ENCODE peak calls at places on chromosome 5, in four cellular contexts. D, J, E and G are unnamed samples.

GRCh38 chr5:132883261-132883834 is 9.9 kb downstream of the LEAP2 start:
- DNase-seq in D (no peak), E (peak; percentile 58), J (peak; percentile 52), G (no peak)

GRCh38 chr5:138900281-138900965 is 25.3 kb upstream of the LRRTM2 start:
- DNase-seq in E (peak; percentile 41), D (no peak), J (no peak), G (peak; percentile 25)

GRCh38 chr5:78534148-78535009 is 114.2 kb downstream of the LHFPL2 start:
- DNase-seq in J (no peak), E (peak; percentile 30), D (no peak), G (no peak)

GRCh38 chr5:6704361-6704851 is 8.8 kb upstream of the TENT4A start:
- DNase-seq in J (no peak), D (no peak), E (no peak), G (no peak)

GRCh38 chr5:73896668-73897067 is 270.7 kb downstream of the ARHGEF28 start:
- DNase-seq in E (no peak), J (no peak), D (no peak), G (no peak)

GRCh38 chr5:10277773-10278630 is 27.9 kb downstream of the CCT5 start:
- DNase-seq in D (no peak), E (no peak), J (no peak), G (no peak)

GRCh38 chr5:117872798-117873368 is 1115.5 kb downstream of the DTWD2 start:
- DNase-seq in J (no peak), D (no peak), E (no peak), G (no peak)

GRCh38 chr5:148790545-148791333 is 35.7 kb upstream of the ADRB2 start:
- DNase-seq in J (no peak), E (no peak), D (no peak), G (no peak)

GRCh38 chr5:143262393-143263174 is 140.9 kb downstream of the NR3C1 start:
- DNase-seq in E (no peak), D (peak; percentile 48), J (no peak), G (no peak)

GRCh38 chr5:78497573-78498533 is 137.4 kb downstream of the SCAMP1 start:
- DNase-seq in E (no peak), J (no peak), D (no peak), G (no peak)

GRCh38 chr5:584846-585245 is 27.3 kb upstream of the CEP72 start:
- DNase-seq in D (no peak), E (no peak), J (no peak), G (no peak)

GRCh38 chr5:42806004-42806700 is 5.5 kb downstream of the SELENOP start:
- DNase-seq in J (no peak), D (no peak), E (no peak), G (no peak)

GRCh38 chr5:132012385-132013005 is 1.0 kb upstream of the ACSL6 start:
- DNase-seq in E (peak; percentile 51), D (no peak), J (peak; percentile 11), G (no peak)

GRCh38 chr5:96387616-96388015 is 45.4 kb downstream of the PCSK1 start:
- DNase-seq in E (no peak), D (no peak), J (no peak), G (no peak)

GRCh38 chr5:139692605-139693340 is 44.6 kb downstream of the CXXC5 start:
- DNase-seq in D (no peak), J (no peak), E (no peak), G (no peak)

GRCh38 chr5:66894480-66895240 is 298.5 kb downstream of the MAST4 start:
- DNase-seq in J (no peak), D (no peak), E (no peak), G (no peak)

GRCh38 chr5:146796144-146796543 is 82.4 kb downstream of the PPP2R2B start:
- DNase-seq in E (no peak), J (no peak), D (no peak), G (no peak)

GRCh38 chr5:122030251-122030650 is 47.8 kb downstream of the LOX start:
- DNase-seq in D (no peak), J (no peak), E (no peak), G (no peak)

GRCh38 chr5:1324719-1325190 is 20.1 kb downstream of the CLPTM1L start:
- DNase-seq in E (no peak), D (no peak), J (no peak), G (no peak)

GRCh38 chr5:84696651-84697050 is 312.0 kb upstream of the EDIL3 start:
- DNase-seq in D (no peak), J (no peak), E (no peak), G (no peak)

GRCh38 chr5:125408582-125409069 is 662.2 kb upstream of the ZNF608 start:
- DNase-seq in J (no peak), D (no peak), E (no peak), G (no peak)

GRCh38 chr5:8473827-8474568 is 605.0 kb downstream of the MTRR start:
- DNase-seq in E (no peak), D (no peak), J (no peak), G (no peak)

GRCh38 chr5:140806834-140807775 is at the start of gene PCDHA4:
- DNase-seq in J (no peak), E (peak; percentile 17), D (no peak), G (no peak)

GRCh38 chr5:147101654-147102053 is 133.2 kb upstream of the STK32A start:
- DNase-seq in J (no peak), D (no peak), E (no peak), G (no peak)

GRCh38 chr5:7850533-7851239 is at the start of gene CFAP90:
- DNase-seq in J (no peak), D (no peak), E (no peak), G (no peak)

GRCh38 chr5:3886521-3887461 is 291.2 kb downstream of the IRX1 start:
- DNase-seq in J (no peak), D (no peak), E (no peak), G (no peak)

GRCh38 chr5:178465228-178465860 is 124.8 kb downstream of the COL23A1 start:
- DNase-seq in E (no peak), D (no peak), J (no peak), G (no peak)

GRCh38 chr5:10914741-10915480 is 153.9 kb upstream of the DAP start:
- DNase-seq in D (no peak), J (no peak), E (no peak), G (no peak)

GRCh38 chr5:141734501-141735231 is 52.6 kb upstream of the ARAP3 start:
- DNase-seq in D (no peak), J (peak; percentile 26), E (peak; percentile 47), G (no peak)

GRCh38 chr5:141618030-141618803 is 583 bp downstream of the DIAPH1 start:
- DNase-seq in D (no peak), E (peak; percentile 68), J (peak; percentile 53), G (no peak)

GRCh38 chr5:137040641-137041340 is 458.3 kb downstream of the SPOCK1 start:
- DNase-seq in J (no peak), D (no peak), E (no peak), G (no peak)

GRCh38 chr5:16897284-16897704 is 38.8 kb downstream of the MYO10 start:
- DNase-seq in J (no peak), E (no peak), D (no peak), G (no peak)

GRCh38 chr5:112918679-112919078 is 3.3 kb downstream of the REEP5 start:
- DNase-seq in E (no peak), J (no peak), D (no peak), G (no peak)

GRCh38 chr5:91885291-91886265 is 502.5 kb upstream of the ARRDC3 start:
- DNase-seq in D (no peak), J (no peak), E (no peak), G (no peak)

GRCh38 chr5:136123236-136123768 is 9.3 kb upstream of the SMAD5 start:
- DNase-seq in J (no peak), D (no peak), E (no peak), G (no peak)

GRCh38 chr5:142078251-142078650 is 30.3 kb upstream of the NDFIP1 start:
- DNase-seq in D (no peak), E (no peak), J (no peak), G (no peak)

GRCh38 chr5:102778478-102778877 is 23.4 kb downstream of the PAM start:
- DNase-seq in E (no peak), J (no peak), D (no peak), G (no peak)

GRCh38 chr5:57559110-57559635 is 76.6 kb upstream of the ACTBL2 start:
- DNase-seq in J (no peak), D (no peak), E (no peak), G (no peak)

GRCh38 chr5:34534237-34535108 is 121.7 kb upstream of the RAI14 start:
- DNase-seq in J (no peak), D (peak; percentile 24), E (no peak), G (peak; percentile 14)
- TF ChIP-seq SPI1 in J (no peak), D (no peak), E (no peak), G (no peak)

DNA sequence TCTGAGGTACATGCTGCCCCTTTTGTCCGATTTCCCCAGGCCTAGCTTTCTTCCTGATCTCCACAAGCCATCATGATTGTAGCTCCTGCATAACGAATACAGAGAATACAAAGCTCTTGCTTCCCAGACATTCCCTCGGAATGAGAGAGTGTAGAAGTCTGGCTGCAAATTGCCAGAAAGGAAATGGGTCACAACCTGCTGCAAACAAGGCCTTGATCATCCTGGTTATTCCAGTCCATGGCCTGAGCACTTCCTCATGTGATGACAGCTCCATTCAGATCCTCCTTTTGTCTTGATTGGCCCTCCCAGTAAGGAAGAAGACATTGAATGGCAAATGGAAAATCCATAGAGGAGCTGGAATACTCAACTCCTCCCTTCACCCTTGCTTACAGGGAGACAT is 136.0 kb upstream of the ADRA1B start:
- DNase-seq in J (no peak), E (no peak), D (no peak), G (no peak)
- TF ChIP-seq SPI1 in J (no peak), E (no peak), D (no peak), G (no peak)

GRCh38 chr5:170104299-170104698 is 1.4 kb upstream of the FOXI1 start:
- DNase-seq in E (no peak), D (no peak), J (no peak), G (no peak)

GRCh38 chr5:170105643-170106611 is at the start of gene FOXI1:
- DNase-seq in D (no peak), J (peak; percentile 71), E (no peak), G (no peak)

GRCh38 chr5:170104710-170105109 is 987 bp upstream of the FOXI1 start:
- DNase-seq in E (no peak), J (no peak), D (no peak), G (no peak)

GRCh38 chr5:170100051-170100943 is 5.4 kb upstream of the FOXI1 start:
- DNase-seq in J (peak; percentile 78), E (peak; percentile 51), D (peak; percentile 8), G (peak; percentile 44)

DNA sequence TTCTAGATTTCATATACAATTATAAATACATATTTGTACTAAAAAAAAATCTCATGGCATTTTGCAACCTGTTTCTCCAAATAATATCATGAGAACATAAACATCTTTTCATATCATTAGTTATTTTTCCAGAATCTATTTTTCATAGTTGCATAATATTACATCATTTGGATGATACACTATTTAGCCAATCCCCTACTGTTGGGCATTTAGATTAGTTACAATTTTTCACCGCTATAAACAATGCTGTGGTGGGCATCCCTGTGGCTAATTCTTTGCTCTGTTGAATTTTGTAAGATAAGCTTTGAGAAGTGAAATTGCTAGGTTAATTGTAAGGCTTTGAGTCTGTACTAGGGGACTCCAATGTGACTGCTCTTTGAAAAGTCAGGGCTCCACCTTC is 2.2 kb upstream of the FOXI1 start:
- DNase-seq in E (no peak), J (no peak), D (no peak), G (no peak)
- TF ChIP-seq SPI1 in E (no peak), J (no peak), D (no peak), G (no peak)

DNA sequence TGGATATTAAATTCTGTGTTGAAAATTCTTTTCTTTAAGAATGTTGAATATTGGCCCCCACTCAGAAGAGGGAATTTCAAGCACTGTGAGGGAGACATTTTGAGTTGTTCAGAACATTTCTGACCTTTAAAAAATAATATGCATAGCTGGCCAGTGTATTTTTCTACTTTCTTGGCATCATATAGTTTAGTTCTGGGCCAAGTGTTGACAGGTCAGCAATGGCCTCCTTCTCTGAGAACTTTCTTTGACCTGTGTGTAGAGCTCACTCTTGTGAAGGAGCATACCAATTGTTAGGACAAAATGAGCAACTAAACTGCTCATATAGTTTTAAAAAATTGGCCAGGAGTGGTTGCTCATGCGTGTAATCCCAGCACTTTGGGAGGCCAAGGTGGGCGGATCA is 376.0 kb downstream of the LRRC70 start:
- DNase-seq in J (no peak), D (no peak), E (no peak), G (no peak)
- TF ChIP-seq SPI1 in J (no peak), D (no peak), E (no peak), G (no peak)